ENCODE peak calls at places on chromosomes 6 and 20, in eight cellular contexts. H is upper lobe of left lung, Q is mucosa of descending colon, X is adrenal gland, M is pancreas, P is OCI-LY7, O is MM.1S, L is astrocyte of the spinal cord. D is an unnamed sample.

GRCh38 chr6:63598001-63598250 is 25.6 kb downstream of the LOC128125822 start:
- DNase-seq in P (no peak), M (no peak), Q (no peak), H (no peak), X (no peak), L (peak), O (no peak), D (no peak)

GRCh38 chr6:51335543-51335942 is 516.9 kb downstream of the TFAP2B start:
- DNase-seq in M (no peak), P (no peak), Q (no peak), L (no peak), O (no peak), H (no peak), X (no peak), D (no peak)

GRCh38 chr6:152170313-152170701 is 362.8 kb downstream of the ESR1 start:
- DNase-seq in H (no peak), L (no peak), Q (no peak), X (no peak), P (no peak), M (no peak), O (no peak), D (no peak)

GRCh38 chr6:13474360-13474759 is 13.0 kb downstream of the GFOD1 start:
- DNase-seq in Q (no peak), M (no peak), O (no peak), H (no peak), P (no peak), X (no peak), L (no peak), D (no peak)

GRCh38 chr20:22455259-22455658 is 129.1 kb downstream of the FOXA2 start:
- DNase-seq in H (no peak), O (no peak), Q (no peak), X (no peak), M (no peak), P (no peak), L (no peak), D (no peak)

GRCh38 chr6:11354019-11354418 is 121.6 kb upstream of the NEDD9 start:
- DNase-seq in H (no peak), Q (no peak), O (no peak), L (peak), P (no peak), X (peak), M (no peak), D (no peak)

GRCh38 chr6:121849477-121849876 is 414.0 kb downstream of the GJA1 start:
- DNase-seq in O (peak), M (peak), Q (no peak), H (no peak), L (peak), P (peak), X (peak), D (peak)

GRCh38 chr6:113854531-113855499 is 2.3 kb upstream of the MARCKS start:
- DNase-seq in O (peak), H (peak), X (peak), Q (peak), L (peak), M (peak), P (peak), D (peak)

GRCh38 chr6:155352812-155353211 is 38.5 kb upstream of the TFB1M start:
- DNase-seq in Q (no peak), H (no peak), M (no peak), X (no peak), P (no peak), L (peak), O (no peak), D (no peak)

GRCh38 chr20:16287776-16288175 is 285.5 kb downstream of the KIF16B start:
- DNase-seq in Q (no peak), M (no peak), H (no peak), X (no peak), O (no peak), L (no peak), P (no peak), D (no peak)

GRCh38 chr6:33547499-33547898 is 32.6 kb downstream of the BAK1 start:
- DNase-seq in M (no peak), X (no peak), L (no peak), H (no peak), O (no peak), P (no peak), Q (no peak), D (no peak)

GRCh38 chr6:165886169-165886568 is 223.1 kb upstream of the PDE10A start:
- DNase-seq in M (no peak), X (no peak), P (no peak), Q (no peak), O (no peak), H (no peak), L (no peak), D (no peak)

GRCh38 chr6:46255528-46255927 is 84.7 kb upstream of the ENPP5 start:
- DNase-seq in X (no peak), M (no peak), Q (no peak), O (no peak), P (no peak), H (no peak), L (no peak), D (no peak)

GRCh38 chr20:47620808-47621805 is 119.4 kb downstream of the NCOA3 start:
- DNase-seq in Q (no peak), P (peak), L (peak), X (no peak), M (no peak), H (no peak), O (peak), D (no peak)

GRCh38 chr6:43831211-43831610 is 61.2 kb downstream of the VEGFA start:
- DNase-seq in P (no peak), H (no peak), M (no peak), Q (no peak), O (no peak), L (no peak), X (no peak), D (no peak)

GRCh38 chr20:19314619-19315018 is 102.2 kb downstream of the SLC24A3 start:
- DNase-seq in Q (no peak), O (no peak), H (no peak), L (no peak), M (no peak), X (no peak), P (no peak), D (no peak)

GRCh38 chr6:28334272-28335039 is 1.5 kb downstream of the ZSCAN31 start:
- DNase-seq in H (no peak), P (no peak), O (no peak), L (no peak), M (no peak), Q (no peak), X (no peak), D (no peak)

GRCh38 chr6:28336284-28337024 is 506 bp upstream of the ZSCAN31 start:
- DNase-seq in Q (no peak), P (peak), M (peak), O (peak), L (peak), H (no peak), X (peak), D (peak)

GRCh38 chr6:28333599-28334018 is 2.3 kb downstream of the ZSCAN31 start:
- DNase-seq in P (no peak), H (no peak), X (no peak), Q (no peak), O (no peak), L (no peak), M (no peak), D (no peak)

GRCh38 chr6:28335564-28336283 is at the start of gene ZSCAN31:
- DNase-seq in O (peak), Q (peak), M (peak), H (peak), P (peak), X (peak), L (peak), D (peak)

DNA sequence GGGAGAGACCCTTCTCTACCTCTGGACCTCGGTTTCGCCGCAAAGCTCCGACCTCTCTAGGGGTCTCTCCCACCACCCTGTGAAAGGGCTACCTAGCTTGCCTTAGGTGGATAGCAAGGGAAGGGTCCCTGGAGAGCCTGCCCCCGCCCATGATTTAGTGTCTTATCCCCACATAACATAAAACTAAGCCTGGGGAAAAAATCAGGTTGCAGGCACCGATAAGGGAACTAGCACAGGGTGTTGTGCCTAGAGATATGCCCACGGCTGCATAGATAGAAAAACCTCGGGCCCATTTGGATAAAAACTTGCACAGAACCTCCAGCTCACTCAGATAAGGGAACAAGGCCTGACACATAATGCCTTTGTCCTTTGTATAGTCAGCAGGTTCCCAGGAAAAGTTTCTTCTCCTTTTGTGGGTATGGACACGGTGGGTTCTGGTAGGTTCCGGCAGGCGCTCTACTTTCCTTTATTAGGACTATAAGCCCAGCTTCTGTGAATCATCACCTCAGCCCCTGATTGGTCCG is 846 bp downstream of the ZSCAN31 start:
- DNase-seq in Q (no peak), X (no peak), H (no peak), L (no peak), O (no peak), M (no peak), P (no peak), D (peak)
- H3K4me3 ChIP-seq in Q (peak), X (no peak), H (no peak), L (peak), O (peak), M (peak), P (peak), D (no peak)

DNA sequence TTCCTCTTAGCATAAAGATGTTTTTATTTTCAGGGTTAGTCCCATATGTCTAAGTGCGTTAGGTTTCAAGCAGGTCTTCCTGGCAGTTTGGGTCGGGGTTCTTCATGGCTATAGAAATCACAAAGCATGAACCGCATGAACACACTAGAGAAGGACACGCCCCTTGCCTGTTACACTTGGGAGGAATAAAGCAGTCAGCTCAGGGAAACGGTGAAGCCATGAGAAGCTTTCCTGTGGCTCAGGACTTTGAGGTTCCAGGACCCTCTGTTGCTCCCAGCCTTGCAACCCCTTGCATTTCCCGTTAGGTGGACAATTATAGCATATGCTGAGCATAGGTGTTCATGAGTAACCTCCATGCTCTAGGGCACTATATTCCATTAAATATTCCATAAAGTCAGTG is 96.7 kb downstream of the SYCP2 start:
- DNase-seq in M (no peak), O (no peak), H (no peak), X (no peak), Q (no peak), L (no peak), P (no peak), D (peak)
- H3K4me3 ChIP-seq in M (no peak), O (no peak), H (no peak), X (no peak), Q (no peak), L (no peak), P (no peak), D (no peak)

GRCh38 chr6:5850848-5851255 is 155.9 kb downstream of the NRN1 start:
- DNase-seq in P (no peak), O (no peak), M (no peak), H (no peak), Q (no peak), X (no peak), L (no peak), D (no peak)
- H3K4me3 ChIP-seq in P (no peak), O (peak), M (peak), H (no peak), Q (no peak), X (no peak), L (peak), D (no peak)

GRCh38 chr20:59300341-59301081 is at the start of gene EDN3:
- DNase-seq in M (no peak), H (peak), Q (peak), L (no peak), P (no peak), O (no peak), X (no peak), D (peak)
- H3K4me3 ChIP-seq in M (peak), H (no peak), Q (peak), L (no peak), P (no peak), O (no peak), X (no peak), D (peak)

DNA sequence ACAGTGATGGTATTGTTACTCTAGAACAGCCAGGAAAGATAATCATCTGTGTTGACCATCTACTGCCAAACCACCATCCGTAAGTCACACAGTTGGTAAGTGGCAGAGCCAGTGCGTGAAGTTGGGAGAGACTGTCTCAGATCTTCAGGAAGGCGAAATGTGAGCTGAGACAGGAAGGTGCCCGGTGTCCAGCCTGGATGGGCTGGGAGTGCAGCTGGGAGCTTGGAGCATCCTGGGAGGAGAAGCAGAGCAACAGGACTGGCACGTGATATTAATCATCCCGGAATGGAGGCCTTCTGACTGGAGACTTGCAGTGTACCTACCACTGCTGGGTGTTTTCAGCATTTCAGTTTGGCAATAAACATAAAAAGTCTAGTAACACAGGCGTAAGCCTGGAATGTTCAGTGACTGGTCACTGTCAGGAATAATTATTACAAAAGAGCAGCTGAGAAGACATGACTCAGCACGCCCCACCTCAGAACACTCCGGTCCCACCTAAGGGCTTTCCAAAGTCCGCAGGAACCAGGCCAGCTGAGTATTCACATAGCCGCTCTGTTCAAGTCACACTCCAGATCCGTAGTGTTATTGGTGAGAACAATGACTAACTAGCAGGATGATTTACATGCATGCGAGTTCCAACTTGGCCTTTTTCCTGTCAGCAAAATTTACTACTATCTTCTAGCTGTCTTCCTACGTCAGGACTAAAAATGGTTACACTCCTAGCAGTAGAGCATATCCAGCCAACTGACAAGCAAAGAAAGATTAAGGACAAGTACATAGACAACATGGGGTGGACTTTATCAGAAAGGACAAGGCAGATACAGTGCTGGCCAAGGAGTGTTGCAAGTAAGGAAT is 45.1 kb upstream of the PNRC1 start:
- DNase-seq in P (no peak), M (peak), O (no peak), L (peak), Q (peak), H (no peak), X (peak), D (peak)
- H3K4me3 ChIP-seq in P (no peak), M (peak), O (no peak), L (no peak), Q (peak), H (no peak), X (no peak), D (no peak)

GRCh38 chr20:46057856-46058655 is 29.0 kb downstream of the SLC12A5 start:
- DNase-seq in M (peak), Q (peak), X (peak), L (peak), O (no peak), P (no peak), H (peak), D (peak)
- H3K4me3 ChIP-seq in M (peak), Q (no peak), X (no peak), L (no peak), O (no peak), P (no peak), H (no peak), D (no peak)

DNA sequence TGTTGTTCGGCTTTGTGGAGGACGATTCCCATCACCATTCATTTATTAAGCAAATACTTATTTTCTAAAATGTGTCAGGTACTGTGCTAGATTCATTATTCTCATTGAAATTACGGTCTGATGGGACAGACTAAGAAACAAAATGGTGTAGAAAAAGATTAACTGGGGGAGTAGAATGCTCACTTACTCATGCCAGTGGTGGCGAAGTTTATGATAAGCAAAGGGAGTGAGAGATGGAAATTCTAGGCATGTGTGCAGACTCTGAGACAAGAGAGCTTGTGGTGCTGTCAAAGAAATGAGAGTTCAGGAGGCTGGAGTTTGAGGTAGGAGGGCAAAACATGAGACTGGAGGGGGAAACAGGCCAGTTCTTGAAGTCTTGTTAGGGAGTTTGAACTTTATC is 896 bp downstream of the RPP21 start:
- DNase-seq in O (no peak), H (no peak), M (no peak), Q (no peak), X (no peak), P (no peak), L (no peak), D (no peak)
- H3K4me3 ChIP-seq in O (peak), H (no peak), M (peak), Q (no peak), X (no peak), P (peak), L (peak), D (peak)

GRCh38 chr6:136425793-136426192 is 124.4 kb downstream of the MAP7 start:
- DNase-seq in L (no peak), O (no peak), H (no peak), Q (no peak), M (no peak), X (no peak), P (no peak), D (no peak)

GRCh38 chr6:136421537-136422158 is 128.6 kb downstream of the MAP7 start:
- DNase-seq in L (no peak), H (no peak), Q (no peak), P (no peak), M (no peak), O (no peak), X (no peak), D (no peak)

GRCh38 chr6:136424901-136425300 is 125.3 kb downstream of the MAP7 start:
- DNase-seq in Q (no peak), H (no peak), X (no peak), P (no peak), O (no peak), L (no peak), M (no peak), D (no peak)

GRCh38 chr6:136424450-136424849 is 125.8 kb downstream of the MAP7 start:
- DNase-seq in L (no peak), Q (no peak), H (no peak), O (no peak), P (no peak), M (no peak), X (no peak), D (no peak)

DNA sequence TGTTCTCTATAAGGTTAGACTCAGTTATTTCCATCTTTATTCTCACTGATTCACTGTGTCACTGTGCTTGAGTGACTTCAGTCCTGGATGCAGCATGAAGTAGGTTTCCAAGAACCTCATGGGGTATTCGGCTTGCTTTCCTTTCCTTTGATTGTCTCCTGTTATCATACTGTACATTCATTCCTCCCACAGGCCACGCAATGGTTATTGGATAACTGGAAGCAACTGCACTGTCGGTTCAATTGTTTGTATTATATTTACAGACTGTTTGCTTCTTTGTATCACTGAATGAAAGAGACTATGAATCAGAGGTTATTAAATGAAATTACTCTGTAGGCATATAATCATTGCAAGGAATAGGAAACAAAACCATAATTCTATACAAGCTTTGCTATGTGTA is 129.4 kb downstream of the MAP7 start:
- DNase-seq in L (no peak), M (no peak), Q (no peak), H (no peak), X (no peak), O (no peak), P (no peak), D (no peak)
- H3K4me3 ChIP-seq in L (no peak), M (no peak), Q (no peak), H (no peak), X (no peak), O (no peak), P (no peak), D (no peak)

D was measured in thyroid gland.